ENCODE peak calls at places on chromosomes 13 and 19, in seven cellular contexts. A, E, G, U, Z, N and Y are unnamed samples.
A peak's percentile ranks its signal among the peaks of the same experiment; 100 is the strongest.

GRCh38 chr19:49432141-49433073 is 7.2 kb downstream of the GFY start:
- DNase-seq in A (no peak), Z (no peak), U (peak; percentile 63), G (no peak), N (no peak), E (no peak), Y (no peak)

GRCh38 chr19:17109300-17109699 is 33.7 kb downstream of the MYO9B start:
- DNase-seq in G (no peak), A (no peak), N (no peak), E (no peak), Z (no peak), U (no peak), Y (no peak)

GRCh38 chr13:91596832-91597231 is 198.4 kb downstream of the GPC5 start:
- DNase-seq in N (no peak), U (no peak), E (no peak), A (no peak), Z (no peak), G (no peak), Y (no peak)

GRCh38 chr13:99314640-99315176 is 7.5 kb upstream of the GPR183 start:
- DNase-seq in E (peak; percentile 85), U (no peak), N (peak; percentile 28), Z (no peak), G (no peak), A (peak; percentile 7), Y (no peak)

GRCh38 chr19:14554382-14554812 is 17.5 kb downstream of the NDUFB7 start:
- DNase-seq in A (no peak), Z (no peak), U (no peak), N (no peak), G (no peak), E (no peak), Y (no peak)

GRCh38 chr19:3250675-3251074 is 26.2 kb downstream of the CELF5 start:
- DNase-seq in E (no peak), U (peak; percentile 70), N (no peak), A (no peak), G (no peak), Z (no peak), Y (peak; percentile 37)

GRCh38 chr19:6750062-6750461 is 10.6 kb downstream of the TRIP10 start:
- DNase-seq in U (peak; percentile 13), G (no peak), Z (no peak), A (no peak), N (no peak), E (no peak), Y (no peak)

GRCh38 chr19:56764296-56764695 is 76.2 kb downstream of the PEG3 start:
- DNase-seq in E (no peak), N (no peak), G (no peak), Z (no peak), U (no peak), A (no peak), Y (no peak)

GRCh38 chr13:73220966-73221720 is 162.3 kb downstream of the KLF5 start:
- DNase-seq in Z (peak; percentile 16), E (no peak), G (no peak), N (no peak), A (no peak), U (no peak), Y (peak; percentile 42)

GRCh38 chr19:46766569-46767317 is 20.5 kb upstream of the STRN4 start:
- DNase-seq in A (no peak), Z (peak; percentile 59), N (no peak), U (peak; percentile 78), G (no peak), E (peak; percentile 50), Y (peak; percentile 36)

GRCh38 chr13:34738251-34739170 is 203.6 kb upstream of the NBEA start:
- DNase-seq in Z (peak; percentile 5), A (no peak), E (no peak), N (no peak), G (no peak), U (no peak), Y (no peak)

GRCh38 chr19:2613507-2614295 is 88.8 kb downstream of the GNG7 start:
- DNase-seq in G (no peak), U (peak; percentile 74), E (peak; percentile 41), A (peak; percentile 21), N (peak; percentile 18), Z (peak; percentile 56), Y (peak; percentile 62)

GRCh38 chr13:112442483-112443090 is 66.4 kb downstream of the SPACA7 start:
- DNase-seq in A (no peak), E (no peak), N (no peak), U (no peak), Z (no peak), G (no peak), Y (no peak)

GRCh38 chr13:98824376-98825160 is 72.1 kb upstream of the SLC15A1 start:
- DNase-seq in Z (no peak), N (no peak), E (no peak), A (no peak), G (no peak), U (no peak), Y (no peak)

GRCh38 chr13:43573361-43573740 is 213.4 kb downstream of the ENOX1 start:
- DNase-seq in E (no peak), U (no peak), G (no peak), N (peak; percentile 22), Z (no peak), A (no peak), Y (no peak)

GRCh38 chr19:4712771-4713170 is 10.9 kb downstream of the DPP9 start:
- DNase-seq in E (no peak), N (no peak), Z (no peak), U (no peak), A (no peak), G (no peak), Y (no peak)

GRCh38 chr19:35272122-35272715 is 3.5 kb downstream of the USF2 start:
- DNase-seq in E (no peak), A (no peak), U (no peak), G (no peak), N (no peak), Z (no peak), Y (no peak)

GRCh38 chr19:4866595-4867424 is 657 bp downstream of the PLIN3 start:
- DNase-seq in N (no peak), E (peak; percentile 17), U (peak; percentile 71), G (no peak), A (no peak), Z (no peak), Y (peak; percentile 40)

GRCh38 chr13:62085832-62086231 is 670.2 kb upstream of the PCDH20 start:
- DNase-seq in G (no peak), N (no peak), A (no peak), E (no peak), Z (no peak), U (no peak), Y (no peak)

GRCh38 chr13:89969996-89970709 is 1377.3 kb upstream of the MIR17HG start:
- DNase-seq in N (no peak), G (no peak), Z (no peak), U (no peak), A (no peak), E (no peak), Y (no peak)

GRCh38 chr13:75685239-75685697 is 49.1 kb downstream of the LMO7 start:
- DNase-seq in G (no peak), E (no peak), A (no peak), U (no peak), N (no peak), Z (no peak), Y (no peak)

GRCh38 chr13:73792796-73793195 is 341.4 kb downstream of the KLF12 start:
- DNase-seq in E (no peak), A (no peak), U (no peak), Z (no peak), G (no peak), N (no peak), Y (no peak)

GRCh38 chr13:113161433-113161832 is 3.0 kb downstream of the PROZ start:
- DNase-seq in A (no peak), E (no peak), G (no peak), N (no peak), Z (no peak), U (no peak), Y (no peak)

GRCh38 chr19:16571689-16572331 is 405 bp downstream of the SLC35E1 start:
- DNase-seq in E (no peak), N (no peak), A (no peak), Z (peak; percentile 30), U (peak; percentile 64), G (no peak), Y (no peak)

GRCh38 chr19:35213678-35214632 is 14.6 kb downstream of the FAM187B start:
- DNase-seq in Z (peak; percentile 77), G (no peak), E (peak; percentile 93), N (peak; percentile 48), U (peak; percentile 52), A (peak; percentile 24), Y (no peak)

GRCh38 chr13:48485447-48485846 is 47.4 kb downstream of the RCBTB2 start:
- DNase-seq in A (no peak), N (no peak), G (no peak), E (no peak), Z (no peak), U (no peak), Y (no peak)

GRCh38 chr19:17097593-17098126 is 22.1 kb downstream of the MYO9B start:
- DNase-seq in G (no peak), N (peak; percentile 52), U (no peak), Z (no peak), A (no peak), E (no peak), Y (no peak)